ENCODE peak calls at places on chromosomes 13 and 19, in ten cellular contexts. P is Right ventricle myocardium superior; J is heart left ventricle; V is Caco-2; H is stimulated activated CD8-positive, alpha-beta memory T cell treated with anti-CD3 and anti-CD28 coated beads, Interleukin-7, amount 100 ng/mL, for 24 hours; A is mesendoderm; Y is A172; E is astrocyte of the spinal cord; T is stimulated activated CD4-positive, alpha-beta T cell treated with anti-CD3 and anti-CD28 coated beads, Interleukin-4, amount 100 ng/mL, for 4 hours; R is activated B cell treated with CpG ODN at 0.5 μM for 24 hours. W is an unnamed sample.

GRCh38 chr13:78660130-78660857 is 1.3 kb upstream of the OBI1 start:
- DNase-seq in P (peak), J (no peak), V (no peak), H (no peak), A (peak), Y (peak), E (no peak), T (peak), R (no peak), W (no peak)

GRCh38 chr19:45455707-45456499 is 11.9 kb upstream of the FOSB start:
- DNase-seq in P (peak), J (peak), V (peak), H (no peak), A (peak), Y (peak), E (peak), T (peak), R (peak), W (no peak)

GRCh38 chr19:44643605-44644390 is at the start of gene PVR:
- DNase-seq in P (peak), J (peak), V (peak), H (peak), A (peak), Y (peak), E (peak), T (peak), R (no peak), W (peak)

GRCh38 chr19:45682908-45683307 is 8.8 kb downstream of the SNRPD2 start:
- DNase-seq in P (no peak), J (no peak), V (no peak), H (no peak), A (no peak), Y (no peak), E (no peak), T (no peak), R (no peak), W (no peak)

GRCh38 chr19:55319786-55320185 is 5.4 kb downstream of the TMEM150B start:
- DNase-seq in P (peak), J (no peak), V (peak), H (no peak), A (peak), Y (no peak), E (peak), T (no peak), R (no peak), W (peak)

GRCh38 chr19:53190253-53190652 is 2.9 kb downstream of the ZNF665 start:
- DNase-seq in P (no peak), J (no peak), V (no peak), H (no peak), A (no peak), Y (no peak), E (no peak), T (no peak), R (no peak), W (no peak)

GRCh38 chr13:38697628-38698333 is 10.9 kb downstream of the FREM2 start:
- DNase-seq in P (no peak), J (no peak), V (no peak), H (no peak), A (peak), Y (no peak), E (no peak), T (no peak), R (no peak), W (no peak)

GRCh38 chr13:90868321-90868920 is 479.1 kb upstream of the MIR17HG start:
- DNase-seq in P (no peak), J (no peak), V (no peak), H (no peak), A (peak), Y (peak), E (peak), T (no peak), R (no peak), W (peak)

GRCh38 chr19:547836-548720 is 4.2 kb downstream of the GZMM start:
- DNase-seq in P (no peak), J (no peak), V (no peak), H (no peak), A (no peak), Y (no peak), E (no peak), T (no peak), R (no peak), W (no peak)

GRCh38 chr13:30859326-30859725 is 46.7 kb upstream of the MEDAG start:
- DNase-seq in P (no peak), J (no peak), V (no peak), H (no peak), A (no peak), Y (no peak), E (peak), T (no peak), R (no peak), W (no peak)

GRCh38 chr13:67416047-67416925 is 186.2 kb upstream of the PCDH9 start:
- DNase-seq in P (peak), J (no peak), V (peak), H (no peak), A (peak), Y (peak), E (peak), T (no peak), R (no peak), W (no peak)

GRCh38 chr13:77896536-77896935 is 22.1 kb downstream of the EDNRB start:
- DNase-seq in P (no peak), J (peak), V (no peak), H (no peak), A (no peak), Y (no peak), E (peak), T (no peak), R (no peak), W (no peak)

GRCh38 chr13:97944396-97945029 is 9.0 kb upstream of the IPO5 start:
- DNase-seq in P (no peak), J (no peak), V (no peak), H (no peak), A (no peak), Y (peak), E (peak), T (no peak), R (no peak), W (no peak)

GRCh38 chr19:12783226-12783848 is 7.9 kb upstream of the JUNB start:
- DNase-seq in P (no peak), J (no peak), V (no peak), H (no peak), A (no peak), Y (peak), E (no peak), T (no peak), R (no peak), W (no peak)

GRCh38 chr13:90632184-90632583 is 715.3 kb upstream of the MIR17HG start:
- DNase-seq in P (no peak), J (no peak), V (no peak), H (no peak), A (no peak), Y (no peak), E (no peak), T (no peak), R (no peak), W (no peak)

GRCh38 chr19:10295305-10295846 is 5.6 kb downstream of the ICAM5 start:
- DNase-seq in P (peak), J (no peak), V (no peak), H (no peak), A (peak), Y (no peak), E (no peak), T (peak), R (peak), W (no peak)

GRCh38 chr19:19531951-19532805 is 3.5 kb downstream of the YJEFN3 start:
- DNase-seq in P (peak), J (peak), V (peak), H (peak), A (peak), Y (peak), E (peak), T (peak), R (peak), W (peak)

GRCh38 chr13:76000131-76000530 is 364.0 kb downstream of the LMO7 start:
- DNase-seq in P (no peak), J (no peak), V (no peak), H (no peak), A (no peak), Y (no peak), E (no peak), T (no peak), R (no peak), W (no peak)

GRCh38 chr19:47109541-47110375 is 3.8 kb downstream of the ZC3H4 start:
- DNase-seq in P (no peak), J (no peak), V (no peak), H (peak), A (peak), Y (no peak), E (peak), T (peak), R (no peak), W (peak)

GRCh38 chr19:17385878-17386611 is 8.0 kb downstream of the CCDC194 start:
- DNase-seq in P (peak), J (peak), V (peak), H (peak), A (peak), Y (peak), E (peak), T (peak), R (peak), W (no peak)

GRCh38 chr13:34294483-34295129 is 476.7 kb downstream of the RFC3 start:
- DNase-seq in P (peak), J (no peak), V (no peak), H (no peak), A (no peak), Y (no peak), E (peak), T (no peak), R (no peak), W (no peak)

GRCh38 chr13:114135731-114136171 is 3.3 kb upstream of the RASA3 start:
- DNase-seq in P (no peak), J (no peak), V (no peak), H (no peak), A (peak), Y (no peak), E (no peak), T (no peak), R (no peak), W (no peak)

GRCh38 chr19:10625762-10626138 is 397 bp downstream of the SLC44A2 start:
- DNase-seq in P (no peak), J (no peak), V (no peak), H (no peak), A (peak), Y (no peak), E (no peak), T (no peak), R (no peak), W (no peak)

GRCh38 chr13:33213797-33214196 is 71.8 kb downstream of the STARD13 start:
- DNase-seq in P (no peak), J (no peak), V (no peak), H (no peak), A (no peak), Y (no peak), E (no peak), T (no peak), R (no peak), W (peak)

GRCh38 chr19:33715462-33715861 is 81.2 kb upstream of the KCTD15 start:
- DNase-seq in P (no peak), J (no peak), V (no peak), H (no peak), A (peak), Y (no peak), E (no peak), T (no peak), R (no peak), W (no peak)

GRCh38 chr19:45769821-45770191 is 754 bp upstream of the SIX5 start:
- DNase-seq in P (peak), J (no peak), V (no peak), H (no peak), A (no peak), Y (peak), E (no peak), T (no peak), R (no peak), W (peak)

GRCh38 chr13:31035162-31035951 is 102.9 kb downstream of the TEX26 start:
- DNase-seq in P (no peak), J (no peak), V (no peak), H (no peak), A (no peak), Y (no peak), E (no peak), T (no peak), R (no peak), W (no peak)

GRCh38 chr19:23531976-23532375 is 136.7 kb upstream of the ZNF91 start:
- DNase-seq in P (no peak), J (no peak), V (no peak), H (no peak), A (no peak), Y (no peak), E (no peak), T (no peak), R (no peak), W (no peak)